ENCODE peak calls at places on chromosomes 16 and 17, in six cellular contexts. One of them, this sample, is unnamed.

GRCh38 chr17:48231995-48232729 is 124.6 kb downstream of the SNX11 start:
- DNase-seq in NCI-H446: no peak
- DNase-seq in foreskin melanocyte: no peak
- DNase-seq in lung: no peak
- DNase-seq in neural progenitor cell: no peak
- DNase-seq in activated T-cell treated with anti-CD3 and anti-CD28 coated beads, Interleukin-2, amount 50 U/mL, for 72 hours: no peak
- DNase-seq in this sample: no peak

GRCh38 chr17:29617481-29618271 is 5.0 kb downstream of the CORO6 start:
- DNase-seq in neural progenitor cell: peak; percentile 83
- DNase-seq in NCI-H446: no peak
- DNase-seq in activated T-cell treated with anti-CD3 and anti-CD28 coated beads, Interleukin-2, amount 50 U/mL, for 72 hours: peak; percentile 92
- DNase-seq in foreskin melanocyte: peak; percentile 63
- DNase-seq in lung: peak; percentile 80
- DNase-seq in this sample: no peak

GRCh38 chr17:56557682-56558081 is 35.8 kb upstream of the NOG start:
- DNase-seq in neural progenitor cell: no peak
- DNase-seq in foreskin melanocyte: no peak
- DNase-seq in activated T-cell treated with anti-CD3 and anti-CD28 coated beads, Interleukin-2, amount 50 U/mL, for 72 hours: no peak
- DNase-seq in lung: no peak
- DNase-seq in NCI-H446: no peak
- DNase-seq in this sample: no peak

GRCh38 chr17:47239663-47240374 is 13.8 kb upstream of the ITGB3 start:
- DNase-seq in lung: peak; percentile 62
- DNase-seq in foreskin melanocyte: peak; percentile 99
- DNase-seq in neural progenitor cell: no peak
- DNase-seq in NCI-H446: peak; percentile 8
- DNase-seq in activated T-cell treated with anti-CD3 and anti-CD28 coated beads, Interleukin-2, amount 50 U/mL, for 72 hours: no peak
- DNase-seq in this sample: no peak

GRCh38 chr16:83095926-83096692 is 469.3 kb downstream of the CDH13 start:
- DNase-seq in neural progenitor cell: no peak
- DNase-seq in NCI-H446: no peak
- DNase-seq in foreskin melanocyte: no peak
- DNase-seq in activated T-cell treated with anti-CD3 and anti-CD28 coated beads, Interleukin-2, amount 50 U/mL, for 72 hours: no peak
- DNase-seq in lung: no peak
- DNase-seq in this sample: no peak

GRCh38 chr17:56112086-56112485 is 41.2 kb upstream of the ANKFN1 start:
- DNase-seq in foreskin melanocyte: no peak
- DNase-seq in neural progenitor cell: no peak
- DNase-seq in activated T-cell treated with anti-CD3 and anti-CD28 coated beads, Interleukin-2, amount 50 U/mL, for 72 hours: no peak
- DNase-seq in lung: no peak
- DNase-seq in NCI-H446: no peak
- DNase-seq in this sample: no peak

GRCh38 chr17:72030067-72030899 is 90.5 kb upstream of the SOX9 start:
- DNase-seq in foreskin melanocyte: peak; percentile 72
- DNase-seq in neural progenitor cell: peak; percentile 83
- DNase-seq in NCI-H446: no peak
- DNase-seq in activated T-cell treated with anti-CD3 and anti-CD28 coated beads, Interleukin-2, amount 50 U/mL, for 72 hours: peak; percentile 9
- DNase-seq in lung: peak; percentile 46
- DNase-seq in this sample: no peak

GRCh38 chr17:31598388-31598760 is 206.9 kb downstream of the RAB11FIP4 start:
- DNase-seq in foreskin melanocyte: no peak
- DNase-seq in neural progenitor cell: no peak
- DNase-seq in NCI-H446: no peak
- DNase-seq in lung: no peak
- DNase-seq in activated T-cell treated with anti-CD3 and anti-CD28 coated beads, Interleukin-2, amount 50 U/mL, for 72 hours: no peak
- DNase-seq in this sample: no peak

GRCh38 chr17:67020293-67020766 is 24.0 kb upstream of the CACNG1 start:
- DNase-seq in NCI-H446: no peak
- DNase-seq in foreskin melanocyte: no peak
- DNase-seq in activated T-cell treated with anti-CD3 and anti-CD28 coated beads, Interleukin-2, amount 50 U/mL, for 72 hours: no peak
- DNase-seq in neural progenitor cell: no peak
- DNase-seq in lung: no peak
- DNase-seq in this sample: no peak